ENCODE peak calls at places on chromosomes 12 and 14, in eight cellular contexts. R, A, W, I, E, X, V and F are unnamed samples.

GRCh38 chr14:75453817-75454434 is 26.1 kb downstream of the JDP2 start:
- DNase-seq in R (no peak), A (no peak), W (no peak), I (no peak), E (no peak), X (no peak), V (no peak), F (no peak)

GRCh38 chr12:110317921-110318320 is 36.9 kb downstream of the ATP2A2 start:
- DNase-seq in R (no peak), A (no peak), W (no peak), I (no peak), E (no peak), X (no peak), V (no peak), F (no peak)

GRCh38 chr12:54603173-54603814 is 14.8 kb upstream of the PPP1R1A start:
- DNase-seq in R (no peak), A (peak), W (no peak), I (peak), E (peak), X (no peak), V (peak), F (peak)

GRCh38 chr12:74365178-74365964 is 172.3 kb upstream of the ATXN7L3B start:
- DNase-seq in R (peak), A (no peak), W (no peak), I (no peak), E (no peak), X (peak), V (peak), F (no peak)

GRCh38 chr12:101967506-101967905 is 90.1 kb downstream of the DRAM1 start:
- DNase-seq in R (no peak), A (no peak), W (no peak), I (no peak), E (no peak), X (no peak), V (no peak), F (no peak)

GRCh38 chr14:65879218-65880009 is 466.9 kb downstream of the FUT8 start:
- DNase-seq in R (no peak), A (no peak), W (no peak), I (no peak), E (no peak), X (no peak), V (no peak), F (no peak)

GRCh38 chr12:49962861-49963765 is 1.4 kb downstream of the AQP5 start:
- DNase-seq in R (no peak), A (no peak), W (no peak), I (no peak), E (peak), X (no peak), V (no peak), F (no peak)

GRCh38 chr12:56931474-56931978 is 2.7 kb downstream of the SDR9C7 start:
- DNase-seq in R (no peak), A (no peak), W (no peak), I (no peak), E (no peak), X (peak), V (no peak), F (no peak)

GRCh38 chr12:50753232-50753769 is 10.6 kb upstream of the ATF1 start:
- DNase-seq in R (no peak), A (no peak), W (no peak), I (no peak), E (no peak), X (no peak), V (no peak), F (no peak)

GRCh38 chr14:67586302-67586701 is 13.8 kb downstream of the PIGH start:
- DNase-seq in R (no peak), A (no peak), W (no peak), I (no peak), E (no peak), X (no peak), V (no peak), F (no peak)

GRCh38 chr14:70718383-70719123 is 76.8 kb downstream of the TTC9 start:
- DNase-seq in R (no peak), A (no peak), W (no peak), I (no peak), E (no peak), X (no peak), V (no peak), F (no peak)

GRCh38 chr14:76943072-76943471 is 85.4 kb downstream of the IRF2BPL start:
- DNase-seq in R (no peak), A (no peak), W (no peak), I (no peak), E (no peak), X (no peak), V (no peak), F (no peak)

GRCh38 chr14:77638738-77639137 is 22.3 kb upstream of the SPTLC2 start:
- DNase-seq in R (no peak), A (no peak), W (no peak), I (no peak), E (no peak), X (peak), V (no peak), F (no peak)

GRCh38 chr12:79691299-79692248 is 810 bp upstream of the PAWR start:
- DNase-seq in R (peak), A (no peak), W (no peak), I (no peak), E (peak), X (peak), V (no peak), F (no peak)

GRCh38 chr12:65209655-65210043 is 40.3 kb downstream of the LEMD3 start:
- DNase-seq in R (no peak), A (no peak), W (no peak), I (no peak), E (no peak), X (no peak), V (no peak), F (no peak)

GRCh38 chr14:59688224-59689170 is 111.9 kb upstream of the CCDC175 start:
- DNase-seq in R (no peak), A (no peak), W (no peak), I (no peak), E (peak), X (no peak), V (peak), F (no peak)

GRCh38 chr14:73674986-73675385 is 30.2 kb downstream of the DNAL1 start:
- DNase-seq in R (no peak), A (no peak), W (no peak), I (no peak), E (no peak), X (no peak), V (no peak), F (no peak)

GRCh38 chr12:56487448-56488040 is 417 bp downstream of the GLS2 start:
- DNase-seq in R (no peak), A (no peak), W (no peak), I (peak), E (no peak), X (no peak), V (peak), F (no peak)

GRCh38 chr14:75213172-75213571 is 36.8 kb upstream of the TMED10 start:
- DNase-seq in R (no peak), A (no peak), W (no peak), I (no peak), E (no peak), X (no peak), V (no peak), F (no peak)

GRCh38 chr14:82345149-82345548 is 811.5 kb upstream of the SEL1L start:
- DNase-seq in R (no peak), A (no peak), W (no peak), I (no peak), E (no peak), X (no peak), V (no peak), F (no peak)

GRCh38 chr12:117699575-117699974 is 269.2 kb downstream of the KSR2 start:
- DNase-seq in R (no peak), A (no peak), W (no peak), I (no peak), E (no peak), X (no peak), V (no peak), F (no peak)

GRCh38 chr14:89351364-89351957 is 65.6 kb downstream of the FOXN3 start:
- DNase-seq in R (no peak), A (no peak), W (no peak), I (no peak), E (no peak), X (no peak), V (no peak), F (no peak)

GRCh38 chr14:51507556-51508511 is 143.9 kb upstream of the FRMD6 start:
- DNase-seq in R (no peak), A (no peak), W (peak), I (no peak), E (peak), X (peak), V (peak), F (no peak)